ENCODE peak calls at places on chromosomes 6 and 20, in seven cellular contexts. P is uterus; B is HFF-Myc; N is CD8-positive, alpha-beta T cell; R is CD8-positive, alpha-beta memory T cell; S is sigmoid colon; Y is fibroblast of lung. A is an unnamed sample.
A peak's percentile ranks its signal among the peaks of the same experiment; 100 is the strongest.

GRCh38 chr6:164216368-164216767 is 801.9 kb downstream of the QKI start:
- DNase-seq in P (no peak), B (no peak), N (no peak), R (no peak), S (no peak), Y (no peak), A (no peak)

GRCh38 chr6:111722220-111722731 is 116.6 kb upstream of the TRAF3IP2 start:
- DNase-seq in P (no peak), B (peak; percentile 32), N (no peak), R (no peak), S (no peak), Y (peak; percentile 92), A (no peak)

GRCh38 chr20:44004306-44004915 is 89.8 kb downstream of the TOX2 start:
- DNase-seq in P (no peak), B (no peak), N (no peak), R (no peak), S (no peak), Y (no peak), A (no peak)

GRCh38 chr6:40328376-40328987 is 258.7 kb downstream of the LRFN2 start:
- DNase-seq in P (no peak), B (no peak), N (peak; percentile 39), R (no peak), S (no peak), Y (no peak), A (no peak)

GRCh38 chr20:54063998-54064676 is 6.3 kb downstream of the BCAS1 start:
- DNase-seq in P (no peak), B (no peak), N (peak; percentile 52), R (peak; percentile 51), S (no peak), Y (no peak), A (no peak)

GRCh38 chr20:10658051-10658823 is 15.6 kb downstream of the JAG1 start:
- DNase-seq in P (no peak), B (no peak), N (no peak), R (no peak), S (peak; percentile 62), Y (no peak), A (no peak)

GRCh38 chr6:130647221-130647620 is 180.0 kb upstream of the SMLR1 start:
- DNase-seq in P (no peak), B (no peak), N (no peak), R (no peak), S (no peak), Y (no peak), A (no peak)

GRCh38 chr6:76222189-76222588 is 149.7 kb upstream of the IMPG1 start:
- DNase-seq in P (no peak), B (no peak), N (no peak), R (no peak), S (no peak), Y (no peak), A (no peak)

GRCh38 chr6:15336905-15337583 is 91.2 kb downstream of the JARID2 start:
- DNase-seq in P (no peak), B (no peak), N (no peak), R (no peak), S (no peak), Y (no peak), A (no peak)

GRCh38 chr6:14066782-14067406 is 50.7 kb upstream of the CD83 start:
- DNase-seq in P (no peak), B (peak; percentile 57), N (peak; percentile 8), R (peak; percentile 37), S (no peak), Y (peak; percentile 87), A (peak; percentile 57)

GRCh38 chr20:57663241-57663640 is 43.0 kb upstream of the ZBP1 start:
- DNase-seq in P (peak; percentile 8), B (no peak), N (no peak), R (no peak), S (peak; percentile 53), Y (no peak), A (no peak)

GRCh38 chr6:153595903-153596302 is 443.1 kb upstream of the OPRM1 start:
- DNase-seq in P (no peak), B (no peak), N (no peak), R (no peak), S (no peak), Y (peak; percentile 37), A (no peak)

DNA sequence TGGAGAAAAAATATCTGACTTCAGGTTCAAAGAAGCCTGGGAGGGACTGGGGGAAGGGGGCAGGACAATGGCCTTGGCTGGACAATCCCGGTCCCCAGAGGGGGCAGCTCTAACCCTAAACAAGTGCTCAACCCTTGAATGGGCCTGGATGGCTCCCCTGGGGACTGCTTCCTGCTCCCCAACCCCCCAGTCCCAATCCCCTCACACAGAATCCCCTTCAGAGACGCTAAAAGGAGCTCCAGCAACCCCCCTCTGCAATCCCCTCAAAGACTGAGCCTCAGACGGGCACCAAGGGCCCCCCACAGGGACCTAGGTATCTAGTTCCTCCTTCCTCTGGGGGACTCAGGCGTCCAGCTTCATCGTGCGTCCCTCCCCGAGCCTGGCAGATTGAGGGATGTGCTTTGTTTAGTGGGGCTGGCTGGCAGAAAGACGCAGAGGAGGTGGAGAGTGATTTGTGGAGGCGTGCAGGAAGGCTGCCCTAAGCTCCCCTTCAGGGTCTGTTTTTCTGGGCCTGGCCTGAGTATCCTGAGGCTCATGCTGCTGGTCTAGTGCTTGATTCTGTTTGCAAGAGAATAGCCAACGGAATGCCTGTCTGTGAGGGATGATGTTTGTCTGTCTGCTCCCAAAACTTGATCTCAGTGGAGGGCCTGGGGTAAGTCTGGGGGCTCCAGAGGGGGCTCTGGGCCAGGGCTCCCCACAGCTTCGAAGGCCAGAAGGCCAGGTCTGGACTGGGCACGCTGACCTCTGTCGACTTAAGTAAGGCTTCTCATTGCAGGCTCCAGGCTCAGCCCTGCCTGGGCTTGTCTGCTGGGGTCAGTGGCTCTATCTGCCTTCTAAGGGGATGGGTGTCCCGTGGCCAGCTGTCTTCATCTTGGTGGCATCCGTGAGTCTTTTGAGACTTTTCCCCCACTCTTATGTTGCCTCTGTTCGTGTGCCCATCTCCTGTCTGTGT is 1.7 kb upstream of the POU5F1 start:
- DNase-seq in P (no peak), B (no peak), N (no peak), R (no peak), S (no peak), Y (no peak), A (no peak)
- H3K4me3 ChIP-seq in P (no peak overlapping the region), B (no peak overlapping the region), N (no peak overlapping the region), R (no peak overlapping the region), S (no peak overlapping the region), Y (no peak overlapping the region), A (no peak overlapping the region)

GRCh38 chr6:35238843-35239289 is 20.7 kb upstream of the ZNF76 start:
- DNase-seq in P (peak; percentile 26), B (no peak), N (no peak), R (no peak), S (peak; percentile 85), Y (peak; percentile 27), A (no peak)
- H3K4me3 ChIP-seq in P (no peak overlapping the region), B (no peak overlapping the region), N (no peak overlapping the region), R (no peak overlapping the region), S (no peak overlapping the region), Y (no peak overlapping the region), A (no peak overlapping the region)

GRCh38 chr6:168415993-168416530 is 24.9 kb upstream of the SMOC2 start:
- DNase-seq in P (no peak), B (no peak), N (no peak), R (no peak), S (no peak), Y (no peak), A (no peak)
- H3K4me3 ChIP-seq in P (no peak overlapping the region), B (no peak overlapping the region), N (no peak overlapping the region), R (no peak overlapping the region), S (no peak overlapping the region), Y (no peak overlapping the region), A (no peak overlapping the region)

GRCh38 chr20:62832951-62833391 is 16.1 kb downstream of the COL9A3 start:
- DNase-seq in P (no peak), B (no peak), N (no peak), R (no peak), S (peak; percentile 64), Y (no peak), A (no peak)
- H3K4me3 ChIP-seq in P (no peak overlapping the region), B (no peak overlapping the region), N (no peak overlapping the region), R (no peak overlapping the region), S (no peak overlapping the region), Y (no peak overlapping the region), A (no peak overlapping the region)

A was measured in Jurkat, Clone E6-1.